ENCODE peak calls at places on chromosomes 5 and 9, in four cellular contexts. One of them, this sample, is unnamed.

GRCh38 chr5:118069452-118069851 is 918.9 kb downstream of the DTWD2 start:
- DNase-seq in HCT116: no peak
- DNase-seq in heart right ventricle: no peak
- DNase-seq in breast epithelium: no peak
- DNase-seq in this sample: no peak

GRCh38 chr5:124599048-124599973 is 147.1 kb downstream of the ZNF608 start:
- DNase-seq in HCT116: no peak
- DNase-seq in heart right ventricle: peak; percentile 8
- DNase-seq in breast epithelium: no peak
- DNase-seq in this sample: no peak

GRCh38 chr9:81861644-81862043 is 66.6 kb upstream of the SPATA31D4 start:
- DNase-seq in HCT116: no peak
- DNase-seq in heart right ventricle: no peak
- DNase-seq in breast epithelium: no peak
- DNase-seq in this sample: no peak

GRCh38 chr5:81207009-81207408 is 26.1 kb upstream of the CKMT2 start:
- DNase-seq in HCT116: no peak
- DNase-seq in heart right ventricle: no peak
- DNase-seq in breast epithelium: no peak
- DNase-seq in this sample: no peak

GRCh38 chr9:121637441-121638222 is 13.8 kb upstream of the DAB2IP start:
- DNase-seq in HCT116: no peak
- DNase-seq in heart right ventricle: no peak
- DNase-seq in breast epithelium: no peak
- DNase-seq in this sample: no peak

GRCh38 chr5:164504141-164504772 is 998.8 kb downstream of the MAT2B start:
- DNase-seq in HCT116: peak; percentile 4
- DNase-seq in heart right ventricle: peak; percentile 34
- DNase-seq in breast epithelium: no peak
- DNase-seq in this sample: no peak

GRCh38 chr9:113220467-113221002 is 542 bp downstream of the FKBP15 start:
- DNase-seq in HCT116: no peak
- DNase-seq in heart right ventricle: no peak
- DNase-seq in breast epithelium: no peak
- DNase-seq in this sample: no peak

GRCh38 chr9:69149321-69149807 is 24.7 kb upstream of the TJP2 start:
- DNase-seq in HCT116: no peak
- DNase-seq in heart right ventricle: peak; percentile 28
- DNase-seq in breast epithelium: no peak
- DNase-seq in this sample: no peak

GRCh38 chr9:16828335-16829281 is 41.9 kb downstream of the BNC2 start:
- DNase-seq in HCT116: no peak
- DNase-seq in heart right ventricle: peak; percentile 11
- DNase-seq in breast epithelium: no peak
- DNase-seq in this sample: no peak

GRCh38 chr9:76901801-76902200 is 4.1 kb downstream of the PRUNE2 start:
- DNase-seq in HCT116: no peak
- DNase-seq in heart right ventricle: no peak
- DNase-seq in breast epithelium: no peak
- DNase-seq in this sample: no peak

GRCh38 chr9:115000217-115000639 is 69.8 kb upstream of the TNFSF8 start:
- DNase-seq in HCT116: no peak
- DNase-seq in heart right ventricle: no peak
- DNase-seq in breast epithelium: no peak
- DNase-seq in this sample: no peak

GRCh38 chr9:104993291-104993963 is 65.5 kb upstream of the ABCA1 start:
- DNase-seq in HCT116: no peak
- DNase-seq in heart right ventricle: peak; percentile 87
- DNase-seq in breast epithelium: peak; percentile 52
- DNase-seq in this sample: peak; percentile 81

GRCh38 chr5:42467981-42468524 is 44.8 kb downstream of the GHR start:
- DNase-seq in HCT116: no peak
- DNase-seq in heart right ventricle: no peak
- DNase-seq in breast epithelium: no peak
- DNase-seq in this sample: no peak

GRCh38 chr9:81601639-81602623 is 87.4 kb downstream of the TLE1 start:
- DNase-seq in HCT116: no peak
- DNase-seq in heart right ventricle: no peak
- DNase-seq in breast epithelium: no peak
- DNase-seq in this sample: no peak

GRCh38 chr9:127057970-127058644 is 64.3 kb downstream of the ANGPTL2 start:
- DNase-seq in HCT116: no peak
- DNase-seq in heart right ventricle: no peak
- DNase-seq in breast epithelium: no peak
- DNase-seq in this sample: peak; percentile 65

GRCh38 chr5:165579911-165580310 is 2074.5 kb downstream of the MAT2B start:
- DNase-seq in HCT116: no peak
- DNase-seq in heart right ventricle: no peak
- DNase-seq in breast epithelium: no peak
- DNase-seq in this sample: no peak

GRCh38 chr5:1536298-1537165 is 12.8 kb upstream of the LPCAT1 start:
- DNase-seq in HCT116: no peak
- DNase-seq in heart right ventricle: no peak
- DNase-seq in breast epithelium: peak; percentile 38
- DNase-seq in this sample: peak; percentile 63

GRCh38 chr5:143592648-143593047 is 189.2 kb upstream of the NR3C1 start:
- DNase-seq in HCT116: no peak
- DNase-seq in heart right ventricle: no peak
- DNase-seq in breast epithelium: no peak
- DNase-seq in this sample: no peak

GRCh38 chr9:116151966-116152381 is 1.6 kb upstream of the PAPPA start:
- DNase-seq in HCT116: no peak
- DNase-seq in heart right ventricle: no peak
- DNase-seq in breast epithelium: no peak
- DNase-seq in this sample: no peak

GRCh38 chr9:131046093-131046380 is 37.1 kb downstream of the LAMC3 start:
- DNase-seq in HCT116: no peak
- DNase-seq in heart right ventricle: no peak
- DNase-seq in breast epithelium: no peak
- DNase-seq in this sample: no peak

DNA sequence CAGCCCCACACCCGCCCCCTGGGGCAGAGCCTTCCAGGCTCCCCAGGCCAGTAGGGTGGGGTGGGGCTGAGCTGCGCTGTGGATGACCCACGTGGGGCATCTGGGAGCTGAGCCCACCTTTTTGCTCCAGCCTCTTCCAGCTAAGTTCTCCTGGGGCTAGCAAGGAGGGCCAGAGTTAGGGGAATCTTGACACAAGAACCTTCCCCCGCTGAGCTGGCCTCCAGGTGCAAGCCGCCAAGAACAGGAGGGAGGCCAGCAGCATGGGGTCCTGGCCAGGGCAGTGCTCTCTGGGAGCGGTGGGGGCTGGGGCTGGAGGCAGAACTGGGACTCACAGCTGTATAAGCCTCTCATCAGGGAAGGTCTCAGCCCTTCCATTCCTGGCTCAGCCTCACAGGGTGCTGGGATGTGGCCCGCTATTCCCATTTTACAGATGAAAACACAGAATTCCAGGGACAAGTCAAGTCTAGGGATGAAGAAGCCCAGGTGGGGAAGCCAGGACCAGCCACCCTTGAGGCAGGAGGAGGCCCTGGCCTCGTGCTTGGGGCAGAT is 21.5 kb downstream of the SARDH start:
- DNase-seq in HCT116: no peak
- DNase-seq in heart right ventricle: no peak
- DNase-seq in breast epithelium: no peak
- DNase-seq in this sample: no peak
- H3K27me3 ChIP-seq in HCT116: no peaks in the 10 kb centered on the region
- H3K27me3 ChIP-seq in heart right ventricle: peaks cover 5% of the 10 kb centered on the region
- H3K27me3 ChIP-seq in breast epithelium: peaks cover 3% of the 10 kb centered on the region
- H3K27me3 ChIP-seq in this sample: no peaks in the 10 kb centered on the region

DNA sequence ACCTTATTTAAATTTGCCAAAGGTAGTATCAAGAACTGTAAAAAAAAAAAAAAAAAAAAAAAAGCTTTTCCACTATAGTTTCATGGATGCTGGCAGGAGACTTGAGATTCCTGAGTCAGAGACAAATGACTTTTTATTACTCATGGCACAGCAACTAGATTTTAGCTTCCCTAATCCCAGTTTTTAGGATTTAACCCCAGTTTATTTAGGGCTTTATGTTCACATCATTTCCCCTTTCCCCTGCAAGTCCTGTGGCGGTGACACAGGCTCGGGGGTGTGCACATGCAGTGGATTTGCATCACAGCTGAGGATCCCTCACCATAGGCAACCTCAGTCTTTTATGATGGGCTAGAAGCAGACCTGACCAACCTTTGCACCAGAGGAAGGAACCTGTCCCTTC is 144.8 kb downstream of the GOLPH3 start:
- DNase-seq in HCT116: no peak
- DNase-seq in heart right ventricle: no peak
- DNase-seq in breast epithelium: no peak
- DNase-seq in this sample: no peak
- H3K4me1 ChIP-seq in HCT116: no peaks in the 10 kb centered on the region
- H3K4me1 ChIP-seq in heart right ventricle: peaks cover 82% of the 10 kb centered on the region
- H3K4me1 ChIP-seq in breast epithelium: peaks cover 5% of the 10 kb centered on the region
- H3K4me1 ChIP-seq in this sample: peaks cover 22% of the 10 kb centered on the region

GRCh38 chr5:125720745-125721144 is 702.5 kb upstream of the GRAMD2B start:
- DNase-seq in HCT116: no peak
- DNase-seq in heart right ventricle: no peak
- DNase-seq in breast epithelium: no peak
- DNase-seq in this sample: no peak

GRCh38 chr5:125725686-125726085 is 697.5 kb upstream of the GRAMD2B start:
- DNase-seq in HCT116: no peak
- DNase-seq in heart right ventricle: no peak
- DNase-seq in breast epithelium: no peak
- DNase-seq in this sample: no peak

GRCh38 chr5:125717209-125717608 is 706.0 kb upstream of the GRAMD2B start:
- DNase-seq in HCT116: no peak
- DNase-seq in heart right ventricle: no peak
- DNase-seq in breast epithelium: no peak
- DNase-seq in this sample: no peak

GRCh38 chr5:125719681-125720676 is 703.2 kb upstream of the GRAMD2B start:
- DNase-seq in HCT116: no peak
- DNase-seq in heart right ventricle: no peak
- DNase-seq in breast epithelium: no peak
- DNase-seq in this sample: no peak

DNA sequence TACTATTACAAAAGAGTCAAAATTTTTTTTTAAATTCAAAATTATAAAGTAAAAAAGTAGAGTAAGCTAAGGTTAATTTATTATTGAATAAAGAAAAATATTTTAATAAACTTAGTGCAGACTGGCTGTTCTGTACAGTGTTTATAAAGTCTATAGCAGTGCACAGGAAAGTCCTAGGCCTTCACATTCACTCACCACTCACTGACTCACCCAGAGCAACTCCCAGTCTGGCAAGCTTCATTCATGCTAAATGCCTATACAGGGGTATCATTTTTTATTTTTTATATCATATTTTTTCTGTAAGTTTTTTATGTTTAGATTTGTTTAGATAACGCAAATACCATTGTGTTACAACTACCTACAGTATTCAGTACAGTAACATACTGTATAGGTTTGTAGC is 700.7 kb upstream of the GRAMD2B start:
- DNase-seq in HCT116: no peak
- DNase-seq in heart right ventricle: no peak
- DNase-seq in breast epithelium: no peak
- DNase-seq in this sample: no peak
- H3K27me3 ChIP-seq in HCT116: no peaks in the 10 kb centered on the region
- H3K27me3 ChIP-seq in heart right ventricle: no peaks in the 10 kb centered on the region
- H3K27me3 ChIP-seq in breast epithelium: no peaks in the 10 kb centered on the region
- H3K27me3 ChIP-seq in this sample: no peaks in the 10 kb centered on the region

DNA sequence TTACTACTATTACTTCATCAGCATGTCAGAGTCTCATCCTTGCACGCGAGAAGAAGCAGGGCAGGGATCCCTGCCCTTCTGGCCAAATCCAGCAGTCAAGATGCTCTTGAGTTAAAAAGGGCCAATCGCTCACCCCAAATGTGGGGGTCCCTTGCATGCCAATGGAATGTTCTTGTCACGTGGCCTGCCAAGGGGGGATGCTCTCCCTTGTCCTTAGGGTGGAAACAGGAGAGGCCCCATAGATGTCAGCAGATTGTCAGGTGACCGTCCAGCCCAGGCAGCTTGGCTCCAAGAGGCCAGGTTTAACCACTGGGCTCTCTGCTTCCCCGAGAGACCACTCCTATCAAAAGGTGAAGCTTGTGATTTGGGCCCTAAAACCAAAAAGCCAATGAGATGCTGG is 25.3 kb upstream of the DUSP1 start:
- DNase-seq in HCT116: no peak
- DNase-seq in heart right ventricle: no peak
- DNase-seq in breast epithelium: no peak
- DNase-seq in this sample: peak; percentile 62
- H3K4me1 ChIP-seq in HCT116: peaks cover 45% of the 10 kb centered on the region
- H3K4me1 ChIP-seq in heart right ventricle: peaks cover 25% of the 10 kb centered on the region
- H3K4me1 ChIP-seq in breast epithelium: no peaks in the 10 kb centered on the region
- H3K4me1 ChIP-seq in this sample: peaks cover 71% of the 10 kb centered on the region

DNA sequence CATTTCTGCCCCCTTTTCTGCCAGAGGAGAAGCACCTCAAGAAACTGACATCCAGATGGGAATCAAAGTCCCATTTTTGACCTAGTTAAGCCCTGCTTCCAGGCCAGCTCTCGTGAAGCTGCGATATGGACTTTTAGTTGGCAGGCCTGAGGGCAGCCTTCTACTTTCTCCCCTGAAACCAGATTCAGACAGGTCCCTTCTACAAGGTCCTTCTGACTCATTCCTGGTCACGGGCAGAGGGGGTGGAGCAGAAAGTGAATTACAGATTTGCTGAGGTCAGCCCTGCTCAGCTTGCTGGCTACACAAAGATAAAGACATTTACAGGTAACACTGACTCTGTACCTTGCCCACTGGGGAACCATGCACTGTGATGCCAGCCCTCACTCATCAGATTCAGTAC is 52.8 kb upstream of the TUT7 start:
- DNase-seq in HCT116: no peak
- DNase-seq in heart right ventricle: no peak
- DNase-seq in breast epithelium: no peak
- DNase-seq in this sample: no peak
- H3K27me3 ChIP-seq in HCT116: no peaks in the 10 kb centered on the region
- H3K27me3 ChIP-seq in heart right ventricle: peaks cover 7% of the 10 kb centered on the region
- H3K27me3 ChIP-seq in breast epithelium: no peaks in the 10 kb centered on the region
- H3K27me3 ChIP-seq in this sample: peaks cover 4% of the 10 kb centered on the region

DNA sequence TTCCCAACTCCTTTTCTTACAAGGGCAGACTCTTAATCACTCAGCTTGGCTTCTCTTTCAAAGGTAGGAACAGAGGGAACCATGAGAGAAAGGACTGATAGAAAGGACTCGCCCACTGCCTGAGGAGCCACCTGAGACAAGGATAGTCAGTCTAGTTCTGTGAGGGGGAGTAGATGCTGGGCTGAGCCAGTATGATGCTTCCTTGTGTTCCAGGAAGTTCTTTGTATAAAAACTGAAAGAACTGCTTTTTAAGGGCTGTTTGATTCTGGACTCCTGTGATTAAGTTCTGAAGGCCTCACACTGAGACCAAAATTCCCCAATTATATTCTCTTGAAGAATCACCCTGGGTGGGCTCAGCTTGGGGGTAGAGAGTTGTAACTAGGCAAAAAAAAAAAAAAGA is 51.1 kb upstream of the DPYSL3 start:
- DNase-seq in HCT116: no peak
- DNase-seq in heart right ventricle: no peak
- DNase-seq in breast epithelium: no peak
- DNase-seq in this sample: no peak
- H3K4me1 ChIP-seq in HCT116: no peaks in the 10 kb centered on the region
- H3K4me1 ChIP-seq in heart right ventricle: peaks cover 15% of the 10 kb centered on the region
- H3K4me1 ChIP-seq in breast epithelium: no peaks in the 10 kb centered on the region
- H3K4me1 ChIP-seq in this sample: no peaks in the 10 kb centered on the region

This sample was measured in ascending aorta.